ENCODE peak calls at places on chromosomes 5 and 9, in four cellular contexts. Q is stomach, L is GM12892, O is HCT116. M is an unnamed sample.

GRCh38 chr5:65213921-65214525 is 267.7 kb downstream of the ADAMTS6 start:
- DNase-seq in O (peak; percentile 26), Q (no peak), L (no peak), M (no peak)

GRCh38 chr9:125427556-125427955 is 165.9 kb downstream of the GAPVD1 start:
- DNase-seq in Q (no peak), O (peak; percentile 29), L (no peak), M (no peak)

GRCh38 chr5:175731756-175732465 is 74.0 kb downstream of the HRH2 start:
- DNase-seq in L (no peak), Q (no peak), O (no peak), M (no peak)

GRCh38 chr9:6782378-6782777 is 24.6 kb downstream of the KDM4C start:
- DNase-seq in Q (no peak), L (no peak), O (no peak), M (no peak)

GRCh38 chr9:137865581-137866145 is 11.9 kb upstream of the CACNA1B start:
- DNase-seq in O (no peak), Q (no peak), L (no peak), M (no peak)

GRCh38 chr5:163489055-163489744 is 16.2 kb upstream of the MAT2B start:
- DNase-seq in L (no peak), O (no peak), Q (no peak), M (no peak)

GRCh38 chr5:113017891-113018635 is 41.5 kb downstream of the DCP2 start:
- DNase-seq in Q (no peak), L (no peak), O (no peak), M (no peak)

GRCh38 chr5:56737002-56737621 is 78.2 kb upstream of the MAP3K1 start:
- DNase-seq in Q (no peak), O (no peak), L (no peak), M (no peak)

GRCh38 chr9:84590706-84591105 is 78.8 kb upstream of the NTRK2 start:
- DNase-seq in O (no peak), L (no peak), Q (no peak), M (no peak)

GRCh38 chr5:116466740-116467139 is 107.9 kb downstream of the SEMA6A start:
- DNase-seq in O (no peak), Q (no peak), L (no peak), M (no peak)

GRCh38 chr9:32426278-32426939 is 42.0 kb downstream of the ACO1 start:
- DNase-seq in O (no peak), Q (peak; percentile 68), L (no peak), M (no peak)

GRCh38 chr9:32422237-32422806 is 37.9 kb downstream of the ACO1 start:
- DNase-seq in O (no peak), L (no peak), Q (no peak), M (no peak)

GRCh38 chr9:32423371-32423770 is 38.9 kb downstream of the ACO1 start:
- DNase-seq in O (no peak), Q (no peak), L (no peak), M (no peak)

GRCh38 chr9:32427111-32427873 is 42.8 kb downstream of the ACO1 start:
- DNase-seq in Q (peak; percentile 74), L (no peak), O (no peak), M (no peak)

DNA sequence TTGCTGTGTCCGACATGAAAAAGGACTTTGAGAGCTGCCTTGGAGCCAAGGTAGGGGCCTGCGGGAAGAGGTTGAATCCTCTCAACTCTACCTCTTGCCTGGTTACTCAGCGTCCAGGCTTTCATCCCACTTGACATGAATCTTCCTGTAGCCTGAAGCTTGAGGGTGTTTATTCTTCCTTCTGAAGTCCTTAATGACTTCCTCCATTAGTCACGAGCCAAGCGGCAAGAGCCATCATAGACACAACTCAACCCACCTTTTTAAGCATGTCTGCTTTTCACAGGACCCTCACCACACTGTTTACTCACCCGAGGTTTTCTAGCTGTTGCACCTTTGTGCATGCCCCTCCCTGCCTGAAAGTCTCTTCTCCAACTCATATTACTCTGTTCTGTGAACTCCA is 40.2 kb downstream of the ACO1 start:
- DNase-seq in O (no peak), L (no peak), Q (no peak), M (no peak)
- TF ChIP-seq POLR2AphosphoS5 in O (no peak), L (no peak), Q (no peak), M (no peak)

GRCh38 chr5:171953860-171954701 is 52.4 kb downstream of the FBXW11 start:
- DNase-seq in L (no peak), O (peak; percentile 54), Q (no peak), M (no peak)
- TF ChIP-seq POLR2AphosphoS5 in L (no peak), O (no peak), Q (no peak), M (no peak)

DNA sequence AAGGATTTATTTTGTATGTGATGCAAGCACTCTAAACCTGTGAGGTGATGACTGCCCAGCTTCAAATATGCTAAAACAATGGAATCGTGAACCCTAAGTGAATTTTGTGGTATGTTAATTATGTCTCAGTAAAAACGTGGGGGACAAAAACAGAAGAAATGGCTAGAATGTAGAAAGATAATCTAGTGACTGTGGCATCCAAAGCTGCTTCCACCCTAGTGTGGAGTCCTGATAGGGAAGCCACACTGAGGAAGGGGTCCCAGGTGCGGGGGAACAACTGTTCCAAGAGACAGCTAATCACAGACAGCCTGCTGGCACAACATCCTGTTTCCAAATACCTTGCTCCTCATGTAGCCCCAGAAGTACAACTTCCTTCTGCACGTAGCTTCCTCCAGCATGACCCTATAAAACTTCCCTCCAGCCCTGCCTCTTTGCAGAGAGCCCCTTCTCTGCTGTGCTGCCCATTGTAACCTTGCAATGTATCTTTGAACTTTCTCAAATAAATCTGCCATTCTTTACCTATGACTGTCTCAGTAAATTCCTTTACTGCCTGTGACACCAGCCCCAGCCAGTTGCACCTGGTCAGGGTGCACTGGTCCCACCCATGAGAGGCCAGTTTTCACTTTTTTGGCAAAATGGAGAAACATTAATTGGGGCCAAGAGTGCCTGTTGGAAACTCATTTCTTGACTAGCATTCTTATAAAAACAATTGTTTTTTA is 4.9 kb downstream of the GMCL2 start:
- DNase-seq in L (no peak), O (no peak), Q (no peak), M (peak; percentile 37)
- TF ChIP-seq POLR2AphosphoS5 in L (no peak), O (no peak), Q (no peak), M (no peak)

DNA sequence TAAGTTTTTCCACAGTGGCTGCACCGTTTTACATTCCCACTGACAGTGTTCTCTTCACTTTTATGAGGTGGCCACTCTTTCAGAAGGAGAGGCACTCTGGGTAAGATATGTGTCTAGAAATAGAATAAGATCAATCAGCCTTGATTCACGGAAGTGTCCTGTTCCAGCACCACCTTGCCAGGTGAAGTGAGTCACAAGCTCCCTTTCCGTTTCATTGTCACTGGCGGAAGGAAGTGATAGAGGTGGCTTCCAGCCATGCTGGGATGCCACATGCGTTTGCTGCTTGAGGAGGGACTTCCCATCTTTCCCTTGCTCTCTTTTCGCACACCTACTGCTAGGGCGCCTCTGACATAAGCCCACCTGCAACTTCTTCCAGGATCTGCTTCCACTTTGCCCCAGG is 217.1 kb downstream of the PIK3R1 start:
- DNase-seq in Q (no peak), O (peak; percentile 68), L (no peak), M (no peak)
- TF ChIP-seq POLR2AphosphoS5 in Q (no peak), O (peak; percentile 60), L (no peak), M (no peak)

M was measured in suprapubic skin.